ENCODE peak calls at places on chromosomes 4 and X, in seven cellular contexts. One of them, this sample, is unnamed.

GRCh38 chr4:1208970-1209704 is 36.8 kb upstream of the SPON2 start:
- DNase-seq in Kasumi-1: no peak
- DNase-seq in stimulated activated CD4-positive, alpha-beta T cell treated with anti-CD3 and anti-CD28 coated beads, Interleukin-2, amount 100 ng/mL, for 48 hours: no peak
- DNase-seq in nucleus accumbens: no peak
- DNase-seq in epithelial cell of esophagus: no peak
- DNase-seq in body of pancreas: peak
- DNase-seq in IMR-90: peak
- DNase-seq in this sample: no peak

GRCh38 chr4:26813698-26814097 is 46.9 kb upstream of the STIM2 start:
- DNase-seq in nucleus accumbens: no peak
- DNase-seq in stimulated activated CD4-positive, alpha-beta T cell treated with anti-CD3 and anti-CD28 coated beads, Interleukin-2, amount 100 ng/mL, for 48 hours: no peak
- DNase-seq in IMR-90: no peak
- DNase-seq in epithelial cell of esophagus: no peak
- DNase-seq in Kasumi-1: no peak
- DNase-seq in body of pancreas: no peak
- DNase-seq in this sample: no peak

GRCh38 chr4:2186133-2186864 is 55.6 kb downstream of the HAUS3 start:
- DNase-seq in Kasumi-1: no peak
- DNase-seq in body of pancreas: peak
- DNase-seq in nucleus accumbens: no peak
- DNase-seq in stimulated activated CD4-positive, alpha-beta T cell treated with anti-CD3 and anti-CD28 coated beads, Interleukin-2, amount 100 ng/mL, for 48 hours: no peak
- DNase-seq in IMR-90: peak
- DNase-seq in epithelial cell of esophagus: peak
- DNase-seq in this sample: no peak

GRCh38 chrX:51296138-51296537 is 36.5 kb upstream of the NUDT10 start:
- DNase-seq in Kasumi-1: no peak
- DNase-seq in stimulated activated CD4-positive, alpha-beta T cell treated with anti-CD3 and anti-CD28 coated beads, Interleukin-2, amount 100 ng/mL, for 48 hours: no peak
- DNase-seq in nucleus accumbens: no peak
- DNase-seq in IMR-90: no peak
- DNase-seq in body of pancreas: no peak
- DNase-seq in epithelial cell of esophagus: no peak
- DNase-seq in this sample: no peak

GRCh38 chr4:5146248-5146647 is 95.0 kb downstream of the STK32B start:
- DNase-seq in stimulated activated CD4-positive, alpha-beta T cell treated with anti-CD3 and anti-CD28 coated beads, Interleukin-2, amount 100 ng/mL, for 48 hours: no peak
- DNase-seq in nucleus accumbens: no peak
- DNase-seq in Kasumi-1: no peak
- DNase-seq in epithelial cell of esophagus: no peak
- DNase-seq in body of pancreas: no peak
- DNase-seq in IMR-90: no peak
- DNase-seq in this sample: no peak

GRCh38 chr4:53484911-53485459 is 106.3 kb downstream of the LNX1 start:
- DNase-seq in stimulated activated CD4-positive, alpha-beta T cell treated with anti-CD3 and anti-CD28 coated beads, Interleukin-2, amount 100 ng/mL, for 48 hours: no peak
- DNase-seq in nucleus accumbens: no peak
- DNase-seq in body of pancreas: no peak
- DNase-seq in epithelial cell of esophagus: no peak
- DNase-seq in IMR-90: no peak
- DNase-seq in Kasumi-1: no peak
- DNase-seq in this sample: no peak

GRCh38 chr4:150540536-150540935 is 41.4 kb upstream of the MAB21L2 start:
- DNase-seq in body of pancreas: no peak
- DNase-seq in IMR-90: no peak
- DNase-seq in stimulated activated CD4-positive, alpha-beta T cell treated with anti-CD3 and anti-CD28 coated beads, Interleukin-2, amount 100 ng/mL, for 48 hours: no peak
- DNase-seq in Kasumi-1: no peak
- DNase-seq in nucleus accumbens: no peak
- DNase-seq in epithelial cell of esophagus: no peak
- DNase-seq in this sample: no peak

GRCh38 chrX:37926700-37927099 is 79.3 kb upstream of the DYNLT3 start:
- DNase-seq in IMR-90: peak
- DNase-seq in epithelial cell of esophagus: peak
- DNase-seq in stimulated activated CD4-positive, alpha-beta T cell treated with anti-CD3 and anti-CD28 coated beads, Interleukin-2, amount 100 ng/mL, for 48 hours: no peak
- DNase-seq in nucleus accumbens: no peak
- DNase-seq in Kasumi-1: peak
- DNase-seq in body of pancreas: no peak
- DNase-seq in this sample: no peak

GRCh38 chr4:137076908-137077307 is 455.4 kb downstream of the PCDH18 start:
- DNase-seq in nucleus accumbens: no peak
- DNase-seq in Kasumi-1: no peak
- DNase-seq in body of pancreas: no peak
- DNase-seq in IMR-90: no peak
- DNase-seq in epithelial cell of esophagus: no peak
- DNase-seq in stimulated activated CD4-positive, alpha-beta T cell treated with anti-CD3 and anti-CD28 coated beads, Interleukin-2, amount 100 ng/mL, for 48 hours: no peak
- DNase-seq in this sample: no peak

GRCh38 chr4:158865520-158866177 is 96.8 kb downstream of the FNIP2 start:
- DNase-seq in IMR-90: no peak
- DNase-seq in stimulated activated CD4-positive, alpha-beta T cell treated with anti-CD3 and anti-CD28 coated beads, Interleukin-2, amount 100 ng/mL, for 48 hours: no peak
- DNase-seq in epithelial cell of esophagus: no peak
- DNase-seq in Kasumi-1: no peak
- DNase-seq in body of pancreas: no peak
- DNase-seq in nucleus accumbens: no peak
- DNase-seq in this sample: no peak

GRCh38 chrX:117743469-117744251 is 372.9 kb downstream of the KLHL13 start:
- DNase-seq in stimulated activated CD4-positive, alpha-beta T cell treated with anti-CD3 and anti-CD28 coated beads, Interleukin-2, amount 100 ng/mL, for 48 hours: no peak
- DNase-seq in Kasumi-1: peak
- DNase-seq in IMR-90: peak
- DNase-seq in body of pancreas: peak
- DNase-seq in nucleus accumbens: no peak
- DNase-seq in epithelial cell of esophagus: peak
- DNase-seq in this sample: no peak

GRCh38 chr4:5474756-5475155 is 233.6 kb downstream of the EVC2 start:
- DNase-seq in epithelial cell of esophagus: peak
- DNase-seq in Kasumi-1: no peak
- DNase-seq in body of pancreas: no peak
- DNase-seq in stimulated activated CD4-positive, alpha-beta T cell treated with anti-CD3 and anti-CD28 coated beads, Interleukin-2, amount 100 ng/mL, for 48 hours: no peak
- DNase-seq in nucleus accumbens: no peak
- DNase-seq in IMR-90: peak
- DNase-seq in this sample: no peak

GRCh38 chr4:15378055-15378454 is 49.8 kb upstream of the C1QTNF7 start:
- DNase-seq in stimulated activated CD4-positive, alpha-beta T cell treated with anti-CD3 and anti-CD28 coated beads, Interleukin-2, amount 100 ng/mL, for 48 hours: no peak
- DNase-seq in nucleus accumbens: no peak
- DNase-seq in Kasumi-1: no peak
- DNase-seq in IMR-90: peak
- DNase-seq in epithelial cell of esophagus: peak
- DNase-seq in body of pancreas: no peak
- DNase-seq in this sample: no peak

GRCh38 chr4:13292372-13292771 is 191.8 kb downstream of the RAB28 start:
- DNase-seq in epithelial cell of esophagus: no peak
- DNase-seq in Kasumi-1: no peak
- DNase-seq in body of pancreas: no peak
- DNase-seq in stimulated activated CD4-positive, alpha-beta T cell treated with anti-CD3 and anti-CD28 coated beads, Interleukin-2, amount 100 ng/mL, for 48 hours: no peak
- DNase-seq in nucleus accumbens: no peak
- DNase-seq in IMR-90: no peak
- DNase-seq in this sample: no peak

GRCh38 chr4:4625488-4625887 is 83.6 kb upstream of the STX18 start:
- DNase-seq in nucleus accumbens: no peak
- DNase-seq in body of pancreas: no peak
- DNase-seq in epithelial cell of esophagus: no peak
- DNase-seq in IMR-90: peak
- DNase-seq in stimulated activated CD4-positive, alpha-beta T cell treated with anti-CD3 and anti-CD28 coated beads, Interleukin-2, amount 100 ng/mL, for 48 hours: no peak
- DNase-seq in Kasumi-1: peak
- DNase-seq in this sample: no peak

GRCh38 chr4:121734576-121734975 is 30.4 kb downstream of the SMIM43 start:
- DNase-seq in nucleus accumbens: no peak
- DNase-seq in Kasumi-1: no peak
- DNase-seq in epithelial cell of esophagus: no peak
- DNase-seq in IMR-90: no peak
- DNase-seq in stimulated activated CD4-positive, alpha-beta T cell treated with anti-CD3 and anti-CD28 coated beads, Interleukin-2, amount 100 ng/mL, for 48 hours: no peak
- DNase-seq in body of pancreas: no peak
- DNase-seq in this sample: no peak

GRCh38 chr4:1061747-1062146 is 50.3 kb downstream of the FGFRL1 start:
- DNase-seq in Kasumi-1: no peak
- DNase-seq in body of pancreas: no peak
- DNase-seq in IMR-90: no peak
- DNase-seq in stimulated activated CD4-positive, alpha-beta T cell treated with anti-CD3 and anti-CD28 coated beads, Interleukin-2, amount 100 ng/mL, for 48 hours: no peak
- DNase-seq in nucleus accumbens: no peak
- DNase-seq in epithelial cell of esophagus: no peak
- DNase-seq in this sample: no peak

GRCh38 chr4:3408793-3409330 is 32.9 kb upstream of the HGFAC start:
- DNase-seq in Kasumi-1: no peak
- DNase-seq in epithelial cell of esophagus: no peak
- DNase-seq in body of pancreas: no peak
- DNase-seq in IMR-90: no peak
- DNase-seq in nucleus accumbens: no peak
- DNase-seq in stimulated activated CD4-positive, alpha-beta T cell treated with anti-CD3 and anti-CD28 coated beads, Interleukin-2, amount 100 ng/mL, for 48 hours: no peak
- DNase-seq in this sample: no peak

GRCh38 chr4:84479663-84480062 is 19.4 kb downstream of the NKX6-1 start:
- DNase-seq in epithelial cell of esophagus: no peak
- DNase-seq in body of pancreas: peak
- DNase-seq in IMR-90: no peak
- DNase-seq in stimulated activated CD4-positive, alpha-beta T cell treated with anti-CD3 and anti-CD28 coated beads, Interleukin-2, amount 100 ng/mL, for 48 hours: no peak
- DNase-seq in nucleus accumbens: no peak
- DNase-seq in Kasumi-1: no peak
- DNase-seq in this sample: no peak

GRCh38 chrX:10043386-10043785 is 76.2 kb downstream of the CLDN34 start:
- DNase-seq in nucleus accumbens: no peak
- DNase-seq in epithelial cell of esophagus: no peak
- DNase-seq in IMR-90: no peak
- DNase-seq in body of pancreas: no peak
- DNase-seq in Kasumi-1: no peak
- DNase-seq in stimulated activated CD4-positive, alpha-beta T cell treated with anti-CD3 and anti-CD28 coated beads, Interleukin-2, amount 100 ng/mL, for 48 hours: no peak
- DNase-seq in this sample: no peak

GRCh38 chrX:115226929-115227328 is 7.0 kb downstream of the LRCH2 start:
- DNase-seq in epithelial cell of esophagus: peak
- DNase-seq in Kasumi-1: peak
- DNase-seq in nucleus accumbens: no peak
- DNase-seq in IMR-90: peak
- DNase-seq in body of pancreas: no peak
- DNase-seq in stimulated activated CD4-positive, alpha-beta T cell treated with anti-CD3 and anti-CD28 coated beads, Interleukin-2, amount 100 ng/mL, for 48 hours: no peak
- DNase-seq in this sample: no peak

GRCh38 chr4:76704133-76704881 is 193.6 kb downstream of the SOWAHB start:
- DNase-seq in stimulated activated CD4-positive, alpha-beta T cell treated with anti-CD3 and anti-CD28 coated beads, Interleukin-2, amount 100 ng/mL, for 48 hours: no peak
- DNase-seq in IMR-90: peak
- DNase-seq in Kasumi-1: no peak
- DNase-seq in epithelial cell of esophagus: peak
- DNase-seq in nucleus accumbens: no peak
- DNase-seq in body of pancreas: peak
- DNase-seq in this sample: no peak

GRCh38 chrX:149255860-149256259 is 249.2 kb downstream of the IDS start:
- DNase-seq in Kasumi-1: no peak
- DNase-seq in stimulated activated CD4-positive, alpha-beta T cell treated with anti-CD3 and anti-CD28 coated beads, Interleukin-2, amount 100 ng/mL, for 48 hours: no peak
- DNase-seq in IMR-90: no peak
- DNase-seq in body of pancreas: no peak
- DNase-seq in nucleus accumbens: no peak
- DNase-seq in epithelial cell of esophagus: no peak
- DNase-seq in this sample: no peak

GRCh38 chrX:19810370-19810769 is 77.0 kb downstream of the SH3KBP1 start:
- DNase-seq in epithelial cell of esophagus: no peak
- DNase-seq in nucleus accumbens: no peak
- DNase-seq in body of pancreas: no peak
- DNase-seq in IMR-90: no peak
- DNase-seq in stimulated activated CD4-positive, alpha-beta T cell treated with anti-CD3 and anti-CD28 coated beads, Interleukin-2, amount 100 ng/mL, for 48 hours: no peak
- DNase-seq in Kasumi-1: no peak
- DNase-seq in this sample: no peak

GRCh38 chrX:18410038-18410437 is 15.4 kb upstream of the CDKL5 start:
- DNase-seq in nucleus accumbens: peak
- DNase-seq in body of pancreas: peak
- DNase-seq in Kasumi-1: no peak
- DNase-seq in stimulated activated CD4-positive, alpha-beta T cell treated with anti-CD3 and anti-CD28 coated beads, Interleukin-2, amount 100 ng/mL, for 48 hours: no peak
- DNase-seq in epithelial cell of esophagus: peak
- DNase-seq in IMR-90: peak
- DNase-seq in this sample: no peak

GRCh38 chr4:165631912-165632311 is 241.1 kb upstream of the TLL1 start:
- DNase-seq in IMR-90: no peak
- DNase-seq in stimulated activated CD4-positive, alpha-beta T cell treated with anti-CD3 and anti-CD28 coated beads, Interleukin-2, amount 100 ng/mL, for 48 hours: no peak
- DNase-seq in Kasumi-1: no peak
- DNase-seq in body of pancreas: no peak
- DNase-seq in nucleus accumbens: no peak
- DNase-seq in epithelial cell of esophagus: no peak
- DNase-seq in this sample: no peak

GRCh38 chr4:26207631-26208030 is 113.2 kb upstream of the RBPJ start:
- DNase-seq in stimulated activated CD4-positive, alpha-beta T cell treated with anti-CD3 and anti-CD28 coated beads, Interleukin-2, amount 100 ng/mL, for 48 hours: no peak
- DNase-seq in Kasumi-1: no peak
- DNase-seq in body of pancreas: no peak
- DNase-seq in epithelial cell of esophagus: peak
- DNase-seq in IMR-90: no peak
- DNase-seq in nucleus accumbens: no peak
- DNase-seq in this sample: no peak

GRCh38 chr4:83644677-83645639 is 109.0 kb downstream of the GPAT3 start:
- DNase-seq in stimulated activated CD4-positive, alpha-beta T cell treated with anti-CD3 and anti-CD28 coated beads, Interleukin-2, amount 100 ng/mL, for 48 hours: peak
- DNase-seq in epithelial cell of esophagus: peak
- DNase-seq in body of pancreas: peak
- DNase-seq in Kasumi-1: peak
- DNase-seq in nucleus accumbens: no peak
- DNase-seq in IMR-90: peak
- DNase-seq in this sample: peak

GRCh38 chr4:79467246-79467932 is 59.4 kb upstream of the GK2 start:
- DNase-seq in body of pancreas: no peak
- DNase-seq in stimulated activated CD4-positive, alpha-beta T cell treated with anti-CD3 and anti-CD28 coated beads, Interleukin-2, amount 100 ng/mL, for 48 hours: no peak
- DNase-seq in nucleus accumbens: no peak
- DNase-seq in epithelial cell of esophagus: no peak
- DNase-seq in IMR-90: no peak
- DNase-seq in Kasumi-1: no peak
- DNase-seq in this sample: no peak

GRCh38 chr4:23902203-23902602 is 12.4 kb upstream of the PPARGC1A start:
- DNase-seq in Kasumi-1: no peak
- DNase-seq in body of pancreas: no peak
- DNase-seq in epithelial cell of esophagus: no peak
- DNase-seq in IMR-90: no peak
- DNase-seq in nucleus accumbens: no peak
- DNase-seq in stimulated activated CD4-positive, alpha-beta T cell treated with anti-CD3 and anti-CD28 coated beads, Interleukin-2, amount 100 ng/mL, for 48 hours: no peak
- DNase-seq in this sample: no peak

GRCh38 chrX:151745651-151746050 is 11.1 kb downstream of the CNGA2 start:
- DNase-seq in Kasumi-1: no peak
- DNase-seq in stimulated activated CD4-positive, alpha-beta T cell treated with anti-CD3 and anti-CD28 coated beads, Interleukin-2, amount 100 ng/mL, for 48 hours: no peak
- DNase-seq in nucleus accumbens: no peak
- DNase-seq in epithelial cell of esophagus: no peak
- DNase-seq in body of pancreas: no peak
- DNase-seq in IMR-90: no peak
- DNase-seq in this sample: no peak

GRCh38 chrX:32045149-32045548 is 973.3 kb upstream of the FTHL17 start:
- DNase-seq in body of pancreas: no peak
- DNase-seq in Kasumi-1: no peak
- DNase-seq in stimulated activated CD4-positive, alpha-beta T cell treated with anti-CD3 and anti-CD28 coated beads, Interleukin-2, amount 100 ng/mL, for 48 hours: no peak
- DNase-seq in nucleus accumbens: no peak
- DNase-seq in epithelial cell of esophagus: no peak
- DNase-seq in IMR-90: no peak
- DNase-seq in this sample: no peak

GRCh38 chr4:95155759-95156451 is 392.9 kb downstream of the UNC5C start:
- DNase-seq in epithelial cell of esophagus: peak
- DNase-seq in stimulated activated CD4-positive, alpha-beta T cell treated with anti-CD3 and anti-CD28 coated beads, Interleukin-2, amount 100 ng/mL, for 48 hours: no peak
- DNase-seq in body of pancreas: no peak
- DNase-seq in IMR-90: peak
- DNase-seq in Kasumi-1: peak
- DNase-seq in nucleus accumbens: no peak
- DNase-seq in this sample: peak